ENCODE peak calls at places on chromosomes 16 and 17, in four cellular contexts. D is GM13976, V is WTC11, A is uterus. N is an unnamed sample.

GRCh38 chr17:74454197-74455024 is 12.0 kb upstream of the CD300A start:
- DNase-seq in V (no peak), A (peak), D (peak), N (no peak)

GRCh38 chr16:84600343-84601229 is 17.3 kb downstream of the COTL1 start:
- DNase-seq in D (peak), A (no peak), V (no peak), N (peak)

GRCh38 chr16:11341371-11341770 is 3.9 kb upstream of the RMI2 start:
- DNase-seq in V (no peak), D (no peak), A (no peak), N (no peak)

GRCh38 chr17:74750327-74751069 is 2.1 kb downstream of the NHERF1 start:
- DNase-seq in D (no peak), V (no peak), A (no peak), N (no peak)

GRCh38 chr17:60406887-60407286 is 15.0 kb upstream of the USP32 start:
- DNase-seq in A (no peak), V (no peak), D (no peak), N (no peak)

GRCh38 chr16:53817812-53818211 is 113.9 kb downstream of the FTO start:
- DNase-seq in A (no peak), D (no peak), V (no peak), N (no peak)

GRCh38 chr16:72937916-72938315 is 110.0 kb downstream of the ZFHX3 start:
- DNase-seq in A (no peak), D (no peak), V (no peak), N (no peak)

GRCh38 chr16:4416200-4417032 is at the start of gene CORO7:
- DNase-seq in V (peak), A (peak), D (peak), N (peak)

GRCh38 chr17:30236807-30237206 is 1.3 kb upstream of the SLC6A4 start:
- DNase-seq in A (peak), V (peak), D (peak), N (peak)

GRCh38 chr17:49556183-49556943 is 19.3 kb upstream of the NXPH3 start:
- DNase-seq in D (peak), A (peak), V (peak), N (peak)

GRCh38 chr17:3535253-3535995 is 22.2 kb downstream of the TRPV3 start:
- DNase-seq in A (peak), D (peak), V (peak), N (peak)

GRCh38 chr16:57628008-57628781 is at the start of gene ADGRG1:
- DNase-seq in V (peak), A (peak), D (peak), N (peak)

GRCh38 chr17:31537558-31537957 is 146.1 kb downstream of the RAB11FIP4 start:
- DNase-seq in A (peak), D (no peak), V (no peak), N (no peak)

GRCh38 chr17:77887110-77887463 is 71.4 kb upstream of the TNRC6C start:
- DNase-seq in D (no peak), V (no peak), A (no peak), N (no peak)

GRCh38 chr17:17792551-17793377 is 44.0 kb downstream of the SREBF1 start:
- DNase-seq in A (peak), V (peak), D (peak), N (peak)

GRCh38 chr16:4659363-4660353 is 33.7 kb upstream of the NUDT16L1 start:
- DNase-seq in A (no peak), D (no peak), V (no peak), N (no peak)

GRCh38 chr16:85525464-85526117 is 87.5 kb upstream of the GSE1 start:
- DNase-seq in V (no peak), D (no peak), A (no peak), N (no peak)

GRCh38 chr16:70697601-70698170 is 11.8 kb upstream of the MTSS2 start:
- DNase-seq in A (peak), V (no peak), D (no peak), N (no peak)

GRCh38 chr17:65656390-65657250 is 95.2 kb upstream of the AXIN2 start:
- DNase-seq in V (no peak), A (no peak), D (peak), N (peak)

GRCh38 chr16:1495281-1496262 is 2.4 kb downstream of the TELO2 start:
- DNase-seq in A (peak), D (no peak), V (no peak), N (no peak)

GRCh38 chr16:65196696-65197095 is 74.8 kb upstream of the CDH11 start:
- DNase-seq in A (no peak), D (no peak), V (no peak), N (no peak)

GRCh38 chr16:17572145-17572544 is 101.4 kb upstream of the XYLT1 start:
- DNase-seq in D (no peak), A (no peak), V (no peak), N (no peak)

GRCh38 chr16:86942469-86943175 is 364.3 kb downstream of the FOXL1 start:
- DNase-seq in D (no peak), A (no peak), V (no peak), N (no peak)

GRCh38 chr17:39568710-39569109 is 39.0 kb downstream of the NEUROD2 start:
- DNase-seq in A (no peak), D (no peak), V (no peak), N (no peak)

GRCh38 chr16:10942352-10943297 is at the start of gene DEXI:
- DNase-seq in D (peak), V (peak), A (peak), N (peak)

GRCh38 chr17:17606416-17607000 is 15.0 kb upstream of the PEMT start:
- DNase-seq in D (no peak), A (no peak), V (no peak), N (peak)

GRCh38 chr16:82062645-82063058 is 27.6 kb downstream of the HSD17B2 start:
- DNase-seq in V (no peak), D (no peak), A (no peak), N (no peak)

GRCh38 chr17:43599835-43600234 is 53.7 kb upstream of the ETV4 start:
- DNase-seq in V (no peak), A (no peak), D (no peak), N (no peak)

GRCh38 chr17:57632294-57632693 is 112.8 kb downstream of the CCDC182 start:
- DNase-seq in A (no peak), D (no peak), V (no peak), N (no peak)

GRCh38 chr17:52276609-52277008 is 118.1 kb upstream of the CA10 start:
- DNase-seq in D (no peak), V (no peak), A (no peak), N (no peak)

GRCh38 chr16:53844796-53845195 is 140.8 kb downstream of the FTO start:
- DNase-seq in D (no peak), A (no peak), V (no peak), N (no peak)

GRCh38 chr16:16032271-16032979 is 83.0 kb downstream of the ABCC1 start:
- DNase-seq in A (no peak), D (no peak), V (no peak), N (no peak)

GRCh38 chr17:47242648-47243047 is 11.0 kb upstream of the ITGB3 start:
- DNase-seq in A (no peak), D (no peak), V (no peak), N (no peak)

DNA sequence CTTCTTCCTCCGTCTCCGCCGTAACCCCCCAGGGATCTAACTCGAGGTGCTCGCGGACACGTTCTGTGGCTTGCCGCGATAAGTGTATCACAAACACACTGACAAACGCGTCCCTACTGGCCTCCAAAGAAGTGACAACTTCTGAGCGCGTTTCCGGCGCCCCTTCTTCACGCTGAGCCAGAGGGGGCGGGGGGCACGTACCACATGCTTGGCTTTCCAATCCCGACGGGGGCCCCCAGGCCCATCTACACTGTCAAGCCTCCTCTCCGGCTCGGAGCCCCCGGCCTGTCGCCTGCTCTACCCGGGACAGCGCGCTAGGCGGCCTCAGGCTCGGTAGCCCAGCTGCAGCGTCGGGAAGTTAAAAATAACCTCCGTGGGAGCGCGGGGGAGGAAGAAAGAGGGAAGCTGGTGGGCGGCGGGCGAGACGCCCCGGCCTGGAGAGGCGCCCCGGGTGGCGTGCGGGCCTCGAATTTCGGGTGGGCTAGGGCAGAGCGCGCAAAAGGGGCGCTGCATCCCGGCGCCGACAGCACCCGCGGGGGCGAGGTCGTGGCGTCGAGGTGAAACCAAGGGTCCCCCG is 676 bp upstream of the SPHK1 start:
- DNase-seq in V (peak), A (peak), D (peak), N (peak)
- TF ChIP-seq CTCF in V (no peak), A (peak), D (no peak), N (peak)

GRCh38 chr16:80369559-80369958 is 171.2 kb upstream of the DYNLRB2 start:
- DNase-seq in D (no peak), V (peak), A (peak), N (no peak)
- TF ChIP-seq CTCF in D (peak), V (no peak), A (peak), N (peak)

GRCh38 chr17:11627301-11627700 is 29.0 kb downstream of the DNAH9 start:
- DNase-seq in V (no peak), A (no peak), D (no peak), N (no peak)

GRCh38 chr17:11628831-11629230 is 30.6 kb downstream of the DNAH9 start:
- DNase-seq in D (no peak), A (no peak), V (no peak), N (no peak)

GRCh38 chr17:11625878-11626277 is 27.6 kb downstream of the DNAH9 start:
- DNase-seq in A (no peak), D (no peak), V (no peak), N (no peak)

GRCh38 chr17:11624968-11625367 is 26.7 kb downstream of the DNAH9 start:
- DNase-seq in V (no peak), D (no peak), A (no peak), N (no peak)

GRCh38 chr17:11628374-11628773 is 30.1 kb downstream of the DNAH9 start:
- DNase-seq in D (no peak), A (no peak), V (peak), N (no peak)
- TF ChIP-seq CTCF in D (no peak), A (no peak), V (peak), N (no peak)

GRCh38 chr16:88466949-88467348 is 13.9 kb downstream of the ZFPM1 start:
- DNase-seq in D (no peak), A (no peak), V (no peak), N (no peak)
- TF ChIP-seq CTCF in D (no peak), A (no peak), V (no peak), N (no peak)

N was measured in GM10248.